ENCODE peak calls at places on chromosomes 3 and 15, in seven cellular contexts. R, E, D, U, Q, J and N are unnamed samples.

GRCh38 chr15:101314726-101315125 is 19.7 kb upstream of the SNRPA1 start:
- DNase-seq in R (peak), E (no peak), D (no peak), U (no peak), Q (no peak), J (no peak), N (no peak)

GRCh38 chr3:40939113-40940070 is 259.9 kb upstream of the CTNNB1 start:
- DNase-seq in R (peak), E (no peak), D (no peak), U (no peak), Q (no peak), J (no peak), N (no peak)

GRCh38 chr3:43096761-43097160 is 9.1 kb downstream of the POMGNT2 start:
- DNase-seq in R (no peak), E (no peak), D (no peak), U (no peak), Q (no peak), J (no peak), N (no peak)

GRCh38 chr3:61688307-61688695 is 126.9 kb downstream of the PTPRG start:
- DNase-seq in R (no peak), E (no peak), D (no peak), U (no peak), Q (peak), J (no peak), N (no peak)

GRCh38 chr3:86814918-86815655 is 175.9 kb downstream of the VGLL3 start:
- DNase-seq in R (no peak), E (no peak), D (no peak), U (no peak), Q (peak), J (no peak), N (no peak)

GRCh38 chr15:79540551-79540950 is 108.4 kb downstream of the MINAR1 start:
- DNase-seq in R (no peak), E (no peak), D (no peak), U (no peak), Q (peak), J (peak), N (no peak)

GRCh38 chr3:47517937-47518336 is 4.4 kb upstream of the ELP6 start:
- DNase-seq in R (no peak), E (no peak), D (no peak), U (no peak), Q (no peak), J (no peak), N (no peak)

GRCh38 chr3:131174752-131175151 is 148.1 kb downstream of the NEK11 start:
- DNase-seq in R (no peak), E (no peak), D (no peak), U (no peak), Q (no peak), J (no peak), N (peak)

GRCh38 chr3:47108546-47108945 is 55.4 kb downstream of the SETD2 start:
- DNase-seq in R (no peak), E (no peak), D (no peak), U (no peak), Q (peak), J (no peak), N (no peak)

GRCh38 chr15:50055333-50056278 is 63.4 kb downstream of the ATP8B4 start:
- DNase-seq in R (no peak), E (no peak), D (no peak), U (no peak), Q (no peak), J (no peak), N (no peak)

GRCh38 chr3:134366928-134367352 is 7.3 kb downstream of the AMOTL2 start:
- DNase-seq in R (no peak), E (no peak), D (no peak), U (no peak), Q (no peak), J (no peak), N (no peak)

GRCh38 chr3:162719684-162720341 is 1223.2 kb downstream of the OTOL1 start:
- DNase-seq in R (no peak), E (no peak), D (peak), U (no peak), Q (no peak), J (peak), N (no peak)

GRCh38 chr3:186452517-186452916 is 90.5 kb upstream of the DGKG start:
- DNase-seq in R (no peak), E (no peak), D (no peak), U (no peak), Q (no peak), J (peak), N (no peak)

GRCh38 chr3:42439461-42440075 is 29.2 kb upstream of the LYZL4 start:
- DNase-seq in R (no peak), E (no peak), D (no peak), U (no peak), Q (peak), J (no peak), N (no peak)

GRCh38 chr3:145936986-145937385 is 224.0 kb downstream of the PLOD2 start:
- DNase-seq in R (no peak), E (no peak), D (no peak), U (no peak), Q (no peak), J (no peak), N (no peak)

GRCh38 chr15:65370885-65371284 is 6.9 kb downstream of the IGDCC3 start:
- DNase-seq in R (peak), E (no peak), D (no peak), U (no peak), Q (no peak), J (no peak), N (no peak)

GRCh38 chr15:98416222-98416835 is 232.0 kb upstream of the IGF1R start:
- DNase-seq in R (no peak), E (no peak), D (no peak), U (no peak), Q (no peak), J (no peak), N (no peak)

GRCh38 chr3:192054881-192055280 is 593.9 kb downstream of the PYDC2 start:
- DNase-seq in R (no peak), E (no peak), D (no peak), U (no peak), Q (no peak), J (no peak), N (no peak)

GRCh38 chr3:112097378-112097777 is 11.2 kb downstream of the C3orf52 start:
- DNase-seq in R (no peak), E (no peak), D (peak), U (peak), Q (no peak), J (peak), N (no peak)

GRCh38 chr3:156513619-156514018 is 41.3 kb downstream of the SSR3 start:
- DNase-seq in R (no peak), E (no peak), D (peak), U (no peak), Q (no peak), J (no peak), N (no peak)

GRCh38 chr3:169634618-169635236 is 28.8 kb downstream of the MECOM start:
- DNase-seq in R (peak), E (no peak), D (peak), U (no peak), Q (no peak), J (no peak), N (no peak)

GRCh38 chr3:188218571-188218970 is 64.6 kb downstream of the LPP start:
- DNase-seq in R (no peak), E (no peak), D (no peak), U (no peak), Q (no peak), J (no peak), N (no peak)

GRCh38 chr3:124653788-124654469 is 76.3 kb upstream of the UMPS start:
- DNase-seq in R (no peak), E (no peak), D (no peak), U (no peak), Q (no peak), J (no peak), N (no peak)

GRCh38 chr3:197878427-197878826 is 71.6 kb upstream of the RPL35A start:
- DNase-seq in R (peak), E (no peak), D (no peak), U (no peak), Q (no peak), J (no peak), N (peak)

GRCh38 chr15:84778194-84778593 is 29.8 kb downstream of the ZNF592 start:
- DNase-seq in R (peak), E (no peak), D (no peak), U (no peak), Q (peak), J (no peak), N (no peak)

GRCh38 chr15:22903961-22904534 is 65.6 kb downstream of the NIPA2 start:
- DNase-seq in R (no peak), E (no peak), D (peak), U (peak), Q (no peak), J (no peak), N (no peak)

GRCh38 chr3:125123906-125124305 is 68.1 kb upstream of the HEG1 start:
- DNase-seq in R (no peak), E (no peak), D (no peak), U (no peak), Q (no peak), J (no peak), N (no peak)

GRCh38 chr3:98744283-98744682 is 18.9 kb upstream of the ST3GAL6 start:
- DNase-seq in R (no peak), E (no peak), D (no peak), U (no peak), Q (no peak), J (no peak), N (no peak)

GRCh38 chr3:47299396-47300318 is 16.9 kb downstream of the KLHL18 start:
- DNase-seq in R (no peak), E (no peak), D (no peak), U (no peak), Q (no peak), J (no peak), N (no peak)

GRCh38 chr15:77617507-77618285 is 15.0 kb downstream of the LINGO1 start:
- DNase-seq in R (no peak), E (no peak), D (peak), U (no peak), Q (peak), J (peak), N (no peak)

GRCh38 chr15:22945071-22945470 is 35.1 kb downstream of the CYFIP1 start:
- DNase-seq in R (no peak), E (no peak), D (peak), U (no peak), Q (no peak), J (no peak), N (no peak)